ENCODE peak calls at places on chromosome 13, in seven cellular contexts. One of them, this sample, is unnamed. For H3K27me3, the result is how much of the 10 kb centered on the place peaks cover.

GRCh38 chr13:47085346-47085745 is 188.5 kb upstream of the HTR2A start:
- DNase-seq in small intestine: no peak
- DNase-seq in heart left ventricle: no peak
- DNase-seq in SJSA1: no peak
- DNase-seq in heart right ventricle: no peak
- DNase-seq in fibroblast of lung: peak
- DNase-seq in adrenal gland: no peak
- DNase-seq in this sample: no peak

GRCh38 chr13:20565120-20565736 is 1.7 kb upstream of the IFT88 start:
- DNase-seq in adrenal gland: no peak
- DNase-seq in fibroblast of lung: no peak
- DNase-seq in SJSA1: no peak
- DNase-seq in heart left ventricle: no peak
- DNase-seq in heart right ventricle: no peak
- DNase-seq in small intestine: no peak
- DNase-seq in this sample: no peak

GRCh38 chr13:40665754-40666057 is 735 bp downstream of the FOXO1 start:
- DNase-seq in heart right ventricle: no peak
- DNase-seq in small intestine: peak
- DNase-seq in heart left ventricle: no peak
- DNase-seq in SJSA1: no peak
- DNase-seq in adrenal gland: no peak
- DNase-seq in fibroblast of lung: peak
- DNase-seq in this sample: peak

GRCh38 chr13:74883834-74884233 is 598.1 kb downstream of the TBC1D4 start:
- DNase-seq in SJSA1: no peak
- DNase-seq in adrenal gland: no peak
- DNase-seq in heart right ventricle: no peak
- DNase-seq in small intestine: no peak
- DNase-seq in fibroblast of lung: no peak
- DNase-seq in heart left ventricle: no peak
- DNase-seq in this sample: no peak

GRCh38 chr13:46905249-46905648 is 8.4 kb upstream of the HTR2A start:
- DNase-seq in heart right ventricle: no peak
- DNase-seq in heart left ventricle: no peak
- DNase-seq in small intestine: no peak
- DNase-seq in SJSA1: no peak
- DNase-seq in adrenal gland: no peak
- DNase-seq in fibroblast of lung: no peak
- DNase-seq in this sample: no peak

GRCh38 chr13:44012910-44013309 is 133.2 kb downstream of the LACC1 start:
- DNase-seq in heart right ventricle: no peak
- DNase-seq in fibroblast of lung: peak
- DNase-seq in adrenal gland: no peak
- DNase-seq in heart left ventricle: no peak
- DNase-seq in small intestine: no peak
- DNase-seq in SJSA1: no peak
- DNase-seq in this sample: no peak

GRCh38 chr13:44155422-44156293 is 218.0 kb upstream of the SERP2 start:
- DNase-seq in SJSA1: no peak
- DNase-seq in heart right ventricle: peak
- DNase-seq in heart left ventricle: peak
- DNase-seq in fibroblast of lung: peak
- DNase-seq in small intestine: peak
- DNase-seq in adrenal gland: peak
- DNase-seq in this sample: no peak

GRCh38 chr13:111178417-111178816 is 63.3 kb downstream of the ARHGEF7 start:
- DNase-seq in adrenal gland: no peak
- DNase-seq in fibroblast of lung: peak
- DNase-seq in heart left ventricle: no peak
- DNase-seq in small intestine: no peak
- DNase-seq in heart right ventricle: no peak
- DNase-seq in SJSA1: peak
- DNase-seq in this sample: no peak

GRCh38 chr13:84607614-84608013 is 725.3 kb upstream of the SLITRK1 start:
- DNase-seq in heart right ventricle: no peak
- DNase-seq in fibroblast of lung: peak
- DNase-seq in SJSA1: no peak
- DNase-seq in adrenal gland: peak
- DNase-seq in small intestine: no peak
- DNase-seq in heart left ventricle: no peak
- DNase-seq in this sample: no peak

GRCh38 chr13:35157143-35157755 is 215.2 kb downstream of the NBEA start:
- DNase-seq in fibroblast of lung: peak
- DNase-seq in heart left ventricle: peak
- DNase-seq in adrenal gland: peak
- DNase-seq in heart right ventricle: peak
- DNase-seq in small intestine: peak
- DNase-seq in SJSA1: no peak
- DNase-seq in this sample: peak

GRCh38 chr13:95267662-95268369 is 33.4 kb downstream of the ABCC4 start:
- DNase-seq in SJSA1: peak
- DNase-seq in heart right ventricle: no peak
- DNase-seq in small intestine: no peak
- DNase-seq in adrenal gland: no peak
- DNase-seq in fibroblast of lung: peak
- DNase-seq in heart left ventricle: no peak
- DNase-seq in this sample: peak

GRCh38 chr13:109974354-109974753 is 188.0 kb upstream of the IRS2 start:
- DNase-seq in SJSA1: no peak
- DNase-seq in heart left ventricle: no peak
- DNase-seq in adrenal gland: no peak
- DNase-seq in heart right ventricle: no peak
- DNase-seq in small intestine: no peak
- DNase-seq in fibroblast of lung: peak
- DNase-seq in this sample: no peak

GRCh38 chr13:43805681-43806128 is 18.9 kb upstream of the ENOX1 start:
- DNase-seq in adrenal gland: no peak
- DNase-seq in heart right ventricle: no peak
- DNase-seq in heart left ventricle: no peak
- DNase-seq in fibroblast of lung: peak
- DNase-seq in small intestine: no peak
- DNase-seq in SJSA1: no peak
- DNase-seq in this sample: no peak

GRCh38 chr13:73800011-73800410 is 334.2 kb downstream of the KLF12 start:
- DNase-seq in fibroblast of lung: no peak
- DNase-seq in heart left ventricle: no peak
- DNase-seq in heart right ventricle: no peak
- DNase-seq in small intestine: no peak
- DNase-seq in adrenal gland: no peak
- DNase-seq in SJSA1: no peak
- DNase-seq in this sample: no peak

GRCh38 chr13:79995334-79995733 is 345.6 kb downstream of the SPRY2 start:
- DNase-seq in heart right ventricle: no peak
- DNase-seq in small intestine: no peak
- DNase-seq in SJSA1: no peak
- DNase-seq in adrenal gland: no peak
- DNase-seq in fibroblast of lung: peak
- DNase-seq in heart left ventricle: no peak
- DNase-seq in this sample: no peak

GRCh38 chr13:46079770-46080169 is 25.1 kb downstream of the CPB2 start:
- DNase-seq in fibroblast of lung: no peak
- DNase-seq in heart left ventricle: no peak
- DNase-seq in heart right ventricle: no peak
- DNase-seq in small intestine: no peak
- DNase-seq in adrenal gland: no peak
- DNase-seq in SJSA1: no peak
- DNase-seq in this sample: no peak

GRCh38 chr13:48437381-48437780 is 24.5 kb upstream of the LPAR6 start:
- DNase-seq in small intestine: no peak
- DNase-seq in heart right ventricle: peak
- DNase-seq in heart left ventricle: peak
- DNase-seq in SJSA1: no peak
- DNase-seq in fibroblast of lung: peak
- DNase-seq in adrenal gland: peak
- DNase-seq in this sample: peak

GRCh38 chr13:112434032-112434431 is 57.9 kb downstream of the SPACA7 start:
- DNase-seq in adrenal gland: no peak
- DNase-seq in small intestine: no peak
- DNase-seq in heart left ventricle: no peak
- DNase-seq in heart right ventricle: no peak
- DNase-seq in fibroblast of lung: no peak
- DNase-seq in SJSA1: peak
- DNase-seq in this sample: no peak

GRCh38 chr13:100530645-100531044 is 57.9 kb downstream of the GGACT start:
- DNase-seq in adrenal gland: no peak
- DNase-seq in heart right ventricle: no peak
- DNase-seq in heart left ventricle: no peak
- DNase-seq in SJSA1: no peak
- DNase-seq in small intestine: no peak
- DNase-seq in fibroblast of lung: no peak
- DNase-seq in this sample: no peak

GRCh38 chr13:39406688-39407087 is 196.3 kb downstream of the LHFPL6 start:
- DNase-seq in SJSA1: no peak
- DNase-seq in fibroblast of lung: no peak
- DNase-seq in small intestine: no peak
- DNase-seq in heart right ventricle: no peak
- DNase-seq in heart left ventricle: no peak
- DNase-seq in adrenal gland: no peak
- DNase-seq in this sample: no peak

GRCh38 chr13:33867472-33867871 is 49.5 kb downstream of the RFC3 start:
- DNase-seq in heart left ventricle: no peak
- DNase-seq in fibroblast of lung: no peak
- DNase-seq in small intestine: no peak
- DNase-seq in adrenal gland: no peak
- DNase-seq in SJSA1: no peak
- DNase-seq in heart right ventricle: no peak
- DNase-seq in this sample: no peak

GRCh38 chr13:33869005-33869404 is 51.1 kb downstream of the RFC3 start:
- DNase-seq in fibroblast of lung: peak
- DNase-seq in heart left ventricle: no peak
- DNase-seq in heart right ventricle: no peak
- DNase-seq in SJSA1: no peak
- DNase-seq in adrenal gland: no peak
- DNase-seq in small intestine: no peak
- DNase-seq in this sample: no peak

GRCh38 chr13:33868343-33868994 is 50.5 kb downstream of the RFC3 start:
- DNase-seq in fibroblast of lung: no peak
- DNase-seq in small intestine: no peak
- DNase-seq in SJSA1: no peak
- DNase-seq in adrenal gland: no peak
- DNase-seq in heart left ventricle: no peak
- DNase-seq in heart right ventricle: no peak
- DNase-seq in this sample: no peak

GRCh38 chr13:33863390-33863789 is 45.4 kb downstream of the RFC3 start:
- DNase-seq in heart right ventricle: no peak
- DNase-seq in small intestine: no peak
- DNase-seq in adrenal gland: no peak
- DNase-seq in heart left ventricle: no peak
- DNase-seq in SJSA1: no peak
- DNase-seq in fibroblast of lung: no peak
- DNase-seq in this sample: no peak

GRCh38 chr13:33865945-33866344 is 48.0 kb downstream of the RFC3 start:
- DNase-seq in SJSA1: no peak
- DNase-seq in fibroblast of lung: no peak
- DNase-seq in small intestine: no peak
- DNase-seq in adrenal gland: no peak
- DNase-seq in heart left ventricle: no peak
- DNase-seq in heart right ventricle: no peak
- DNase-seq in this sample: no peak
- H3K27me3 ChIP-seq in SJSA1: under half
- H3K27me3 ChIP-seq in fibroblast of lung: under half
- H3K27me3 ChIP-seq in small intestine: under half
- H3K27me3 ChIP-seq in adrenal gland: under half
- H3K27me3 ChIP-seq in heart left ventricle: under half
- H3K27me3 ChIP-seq in heart right ventricle: under half
- H3K27me3 ChIP-seq in this sample: under half

GRCh38 chr13:52845766-52846566 is 2.5 kb downstream of the PCDH8 start:
- DNase-seq in small intestine: peak
- DNase-seq in heart right ventricle: no peak
- DNase-seq in heart left ventricle: no peak
- DNase-seq in fibroblast of lung: peak
- DNase-seq in adrenal gland: no peak
- DNase-seq in SJSA1: no peak
- DNase-seq in this sample: no peak
- H3K4me3 ChIP-seq in small intestine: no peak
- H3K4me3 ChIP-seq in heart right ventricle: no peak
- H3K4me3 ChIP-seq in heart left ventricle: no peak
- H3K4me3 ChIP-seq in fibroblast of lung: no peak
- H3K4me3 ChIP-seq in adrenal gland: no peak
- H3K4me3 ChIP-seq in SJSA1: no peak
- H3K4me3 ChIP-seq in this sample: no peak

GRCh38 chr13:27965343-27965739 is 3.8 kb downstream of the CDX2 start:
- DNase-seq in heart left ventricle: no peak
- DNase-seq in small intestine: no peak
- DNase-seq in fibroblast of lung: no peak
- DNase-seq in adrenal gland: no peak
- DNase-seq in SJSA1: no peak
- DNase-seq in heart right ventricle: no peak
- DNase-seq in this sample: no peak

GRCh38 chr13:27962982-27963381 is 6.1 kb downstream of the CDX2 start:
- DNase-seq in heart left ventricle: no peak
- DNase-seq in adrenal gland: no peak
- DNase-seq in fibroblast of lung: no peak
- DNase-seq in small intestine: no peak
- DNase-seq in heart right ventricle: no peak
- DNase-seq in SJSA1: no peak
- DNase-seq in this sample: no peak

GRCh38 chr13:27965740-27966640 is 3.1 kb downstream of the CDX2 start:
- DNase-seq in SJSA1: no peak
- DNase-seq in small intestine: peak
- DNase-seq in adrenal gland: no peak
- DNase-seq in heart left ventricle: no peak
- DNase-seq in fibroblast of lung: no peak
- DNase-seq in heart right ventricle: no peak
- DNase-seq in this sample: no peak

GRCh38 chr13:27966641-27967202 is 2.4 kb downstream of the CDX2 start:
- DNase-seq in small intestine: peak
- DNase-seq in adrenal gland: no peak
- DNase-seq in heart right ventricle: no peak
- DNase-seq in fibroblast of lung: no peak
- DNase-seq in SJSA1: no peak
- DNase-seq in heart left ventricle: no peak
- DNase-seq in this sample: no peak

DNA sequence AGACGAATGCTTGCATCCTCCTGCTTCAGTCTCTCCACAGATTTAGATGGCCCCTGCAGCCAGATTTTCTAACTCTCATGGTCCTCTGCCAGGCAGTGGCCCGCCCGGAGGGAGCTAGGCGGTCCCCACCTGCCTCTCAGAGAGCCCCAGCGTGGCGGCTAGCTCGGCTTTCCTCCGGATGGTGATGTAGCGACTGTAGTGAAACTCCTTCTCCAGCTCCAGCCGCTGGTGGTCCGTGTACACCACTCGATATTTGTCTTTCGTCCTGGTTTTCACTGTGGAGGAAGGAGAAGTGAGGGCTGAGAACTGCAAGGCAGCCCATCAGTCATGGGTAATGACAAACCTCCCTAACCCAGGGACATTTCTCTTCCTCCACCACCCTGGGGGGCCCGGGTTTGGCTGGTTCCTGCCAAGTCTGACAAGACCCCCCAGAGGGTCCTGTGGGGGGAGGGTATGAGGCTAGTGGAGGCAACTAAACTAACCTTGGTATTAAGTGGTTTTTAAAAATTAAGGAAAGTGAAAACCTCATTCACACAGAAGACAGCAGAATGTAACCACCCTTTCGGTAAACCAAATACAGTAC is 4.3 kb downstream of the CDX2 start:
- DNase-seq in adrenal gland: no peak
- DNase-seq in heart left ventricle: no peak
- DNase-seq in SJSA1: no peak
- DNase-seq in fibroblast of lung: no peak
- DNase-seq in heart right ventricle: no peak
- DNase-seq in small intestine: peak
- DNase-seq in this sample: no peak
- H3K27me3 ChIP-seq in adrenal gland: half or more
- H3K27me3 ChIP-seq in heart left ventricle: half or more
- H3K27me3 ChIP-seq in SJSA1: half or more
- H3K27me3 ChIP-seq in fibroblast of lung: half or more
- H3K27me3 ChIP-seq in heart right ventricle: half or more
- H3K27me3 ChIP-seq in small intestine: under half
- H3K27me3 ChIP-seq in this sample: under half

GRCh38 chr13:101949681-101950080 is 452.2 kb downstream of the FGF14 start:
- DNase-seq in heart left ventricle: no peak
- DNase-seq in adrenal gland: no peak
- DNase-seq in small intestine: no peak
- DNase-seq in heart right ventricle: no peak
- DNase-seq in SJSA1: no peak
- DNase-seq in fibroblast of lung: no peak
- DNase-seq in this sample: no peak
- H3K4me3 ChIP-seq in heart left ventricle: no peak
- H3K4me3 ChIP-seq in adrenal gland: no peak
- H3K4me3 ChIP-seq in small intestine: no peak
- H3K4me3 ChIP-seq in heart right ventricle: no peak
- H3K4me3 ChIP-seq in SJSA1: no peak
- H3K4me3 ChIP-seq in fibroblast of lung: no peak
- H3K4me3 ChIP-seq in this sample: no peak